ENCODE peak calls at places on chromosome 17, in nine cellular contexts. D is GM10248; I is body of pancreas; H is CD4-positive, alpha-beta T cell; F is stimulated activated naive B cell treated with anti-CD40 and anti-IgM and Interleukin-4, amounts not matched to agents 10 μg/mL and 1 μg/mL and 100 μg/mL, for 72 hours; K is AG04449; R is neuronal stem cell; G is stimulated activated CD4-positive, alpha-beta T cell treated with anti-CD3 and anti-CD28 coated beads, Interleukin-15, amount 100 ng/mL, for 1 hour; X is GM20000. S is an unnamed sample.

GRCh38 chr17:12085076-12085949 is 64.6 kb downstream of the MAP2K4 start:
- DNase-seq in X (no peak), R (no peak), K (no peak), H (no peak), F (no peak), I (no peak), D (no peak), G (no peak), S (peak)

GRCh38 chr17:49703557-49704277 is 4.0 kb downstream of the SLC35B1 start:
- DNase-seq in H (no peak), I (peak), K (peak), X (no peak), F (no peak), G (no peak), D (no peak), R (no peak), S (peak)

GRCh38 chr17:17552351-17553216 is 38.9 kb downstream of the PEMT start:
- DNase-seq in F (no peak), K (no peak), G (no peak), X (no peak), D (no peak), I (no peak), R (no peak), H (no peak), S (no peak)

GRCh38 chr17:2024572-2025219 is 438 bp downstream of the RTN4RL1 start:
- DNase-seq in H (no peak), G (no peak), K (no peak), R (no peak), I (no peak), X (no peak), F (no peak), D (no peak), S (peak)

GRCh38 chr17:45677770-45678169 is 106.3 kb upstream of the CRHR1 start:
- DNase-seq in K (no peak), I (no peak), D (no peak), H (no peak), R (no peak), X (no peak), G (no peak), F (no peak), S (peak)

GRCh38 chr17:31745964-31746650 is 112.9 kb downstream of the COPRS start:
- DNase-seq in K (no peak), G (no peak), R (no peak), H (no peak), F (no peak), I (no peak), X (no peak), D (no peak), S (no peak)

GRCh38 chr17:45320931-45321461 is 4.2 kb upstream of the MAP3K14 start:
- DNase-seq in H (no peak), G (no peak), R (no peak), K (peak), X (no peak), I (no peak), F (no peak), D (no peak), S (no peak)

GRCh38 chr17:76562734-76563148 is 22.9 kb downstream of the PRCD start:
- DNase-seq in G (no peak), H (no peak), R (no peak), X (no peak), F (no peak), I (no peak), K (peak), D (no peak), S (no peak)

GRCh38 chr17:81656835-81657234 is 493 bp upstream of the PDE6G start:
- DNase-seq in G (no peak), D (no peak), X (no peak), H (no peak), F (no peak), I (no peak), K (no peak), R (no peak), S (peak)

GRCh38 chr17:68566145-68566738 is 34.9 kb downstream of the FAM20A start:
- DNase-seq in R (no peak), G (no peak), H (no peak), X (no peak), I (no peak), K (no peak), F (no peak), D (no peak), S (no peak)

GRCh38 chr17:44256671-44257070 is 11.3 kb downstream of the SLC4A1 start:
- DNase-seq in K (no peak), X (no peak), D (no peak), G (no peak), I (no peak), F (no peak), R (no peak), H (no peak), S (no peak)

GRCh38 chr17:61431594-61432311 is 20.5 kb upstream of the TBX4 start:
- DNase-seq in R (no peak), I (no peak), F (no peak), H (no peak), K (no peak), D (no peak), X (no peak), G (no peak), S (no peak)

GRCh38 chr17:14014647-14015046 is 54.7 kb upstream of the COX10 start:
- DNase-seq in K (no peak), H (no peak), F (no peak), G (no peak), D (no peak), R (no peak), I (no peak), X (no peak), S (no peak)

GRCh38 chr17:71237903-71238538 is 882.8 kb upstream of the SOX9 start:
- DNase-seq in K (peak), I (no peak), X (no peak), G (no peak), H (no peak), F (no peak), D (no peak), R (no peak), S (no peak)

GRCh38 chr17:4204676-4205075 is 59.1 kb downstream of the ANKFY1 start:
- DNase-seq in G (no peak), R (no peak), D (no peak), I (peak), H (no peak), K (peak), X (no peak), F (no peak), S (no peak)

GRCh38 chr17:1829189-1829578 is 518 bp downstream of the SMYD4 start:
- DNase-seq in R (peak), H (no peak), K (no peak), D (peak), X (peak), G (no peak), I (peak), F (no peak), S (peak)

GRCh38 chr17:57088298-57088697 is 3.3 kb downstream of the AKAP1 start:
- DNase-seq in X (no peak), I (no peak), D (no peak), G (no peak), R (no peak), H (no peak), F (no peak), K (no peak), S (peak)

GRCh38 chr17:80675451-80676095 is 130.9 kb downstream of the RPTOR start:
- DNase-seq in F (no peak), H (no peak), D (no peak), R (no peak), X (no peak), I (no peak), K (no peak), G (no peak), S (no peak)

GRCh38 chr17:32382526-32383223 is 32.7 kb downstream of the ZNF207 start:
- DNase-seq in H (no peak), X (no peak), I (no peak), F (no peak), K (no peak), R (no peak), D (no peak), G (no peak), S (peak)

GRCh38 chr17:16422416-16422815 is 7.0 kb downstream of the TRPV2 start:
- DNase-seq in F (no peak), X (no peak), R (no peak), K (no peak), I (no peak), G (no peak), D (no peak), H (no peak), S (no peak)

GRCh38 chr17:81287741-81288430 is 7.2 kb downstream of the SLC38A10 start:
- DNase-seq in H (no peak), F (no peak), I (no peak), X (no peak), K (no peak), D (no peak), R (no peak), G (no peak), S (no peak)

GRCh38 chr17:79808763-79809529 is 12.1 kb upstream of the CBX8 start:
- DNase-seq in F (no peak), G (no peak), X (peak), R (no peak), K (no peak), I (peak), H (no peak), D (no peak), S (peak)

GRCh38 chr17:45405250-45406086 is 27.2 kb downstream of the ARHGAP27 start:
- DNase-seq in R (peak), I (no peak), G (no peak), K (no peak), X (peak), H (no peak), F (no peak), D (no peak), S (peak)

GRCh38 chr17:48603959-48604769 is 622 bp downstream of the HOXB6 start:
- DNase-seq in X (no peak), F (no peak), G (no peak), K (no peak), I (no peak), H (no peak), D (no peak), R (no peak), S (no peak)

GRCh38 chr17:76697702-76698465 is 12.9 kb downstream of the MXRA7 start:
- DNase-seq in D (no peak), R (peak), F (no peak), X (no peak), K (no peak), H (no peak), G (no peak), I (no peak), S (peak)

GRCh38 chr17:51630101-51630671 is 369.8 kb downstream of the UTP18 start:
- DNase-seq in I (no peak), H (no peak), G (no peak), F (no peak), D (no peak), X (no peak), K (no peak), R (no peak), S (no peak)

GRCh38 chr17:64747938-64748540 is 85.9 kb upstream of the SMURF2 start:
- DNase-seq in H (no peak), R (no peak), X (no peak), D (no peak), F (no peak), I (no peak), G (no peak), K (no peak), S (no peak)

GRCh38 chr17:18968945-18969887 is 17.3 kb downstream of the SLC5A10 start:
- DNase-seq in F (no peak), I (no peak), R (no peak), X (no peak), H (no peak), G (no peak), D (no peak), K (no peak), S (no peak)

GRCh38 chr17:66835476-66835875 is 559 bp downstream of the CACNG5 start:
- DNase-seq in F (no peak), R (no peak), D (no peak), G (no peak), X (no peak), K (no peak), H (no peak), I (no peak), S (peak)

GRCh38 chr17:45022288-45022648 is 29.2 kb downstream of the DCAKD start:
- DNase-seq in D (no peak), X (no peak), K (no peak), I (no peak), R (no peak), F (no peak), G (no peak), H (no peak), S (peak)

GRCh38 chr17:31499771-31500554 is 108.5 kb downstream of the RAB11FIP4 start:
- DNase-seq in R (no peak), D (no peak), K (no peak), F (no peak), X (no peak), H (no peak), G (no peak), I (peak), S (no peak)

GRCh38 chr17:8312251-8312650 is 2.2 kb downstream of the ARHGEF15 start:
- DNase-seq in G (no peak), X (no peak), H (no peak), K (no peak), R (no peak), I (no peak), D (no peak), F (no peak), S (no peak)

GRCh38 chr17:73342549-73343167 is 30.9 kb upstream of the CDC42EP4 start:
- DNase-seq in H (no peak), I (no peak), G (no peak), K (no peak), X (no peak), D (no peak), F (no peak), R (peak), S (peak)

GRCh38 chr17:74759243-74759801 is 10.9 kb downstream of the NHERF1 start:
- DNase-seq in K (no peak), D (peak), X (peak), H (peak), I (no peak), R (no peak), G (no peak), F (no peak), S (peak)

GRCh38 chr17:28446716-28447395 is 26.6 kb upstream of the SLC13A2 start:
- DNase-seq in F (no peak), H (no peak), K (no peak), I (no peak), D (no peak), G (no peak), X (no peak), R (no peak), S (no peak)

GRCh38 chr17:29616300-29617048 is 6.2 kb downstream of the CORO6 start:
- DNase-seq in D (no peak), X (no peak), R (no peak), I (no peak), F (no peak), K (no peak), G (no peak), H (no peak), S (peak)

GRCh38 chr17:59786536-59787319 is 79.3 kb downstream of the VMP1 start:
- DNase-seq in X (peak), I (peak), H (peak), K (peak), G (peak), R (no peak), F (peak), D (peak), S (no peak)

GRCh38 chr17:2547176-2547575 is 35.5 kb upstream of the METTL16 start:
- DNase-seq in G (no peak), D (no peak), I (no peak), H (no peak), R (no peak), F (no peak), X (no peak), K (no peak), S (no peak)

S was measured in NCI-H82.